ENCODE peak calls at places on chromosomes 2 and 18, in six cellular contexts. U, M, O, Z, Q and E are unnamed samples.

GRCh38 chr2:240440704-240441320 is 5.3 kb downstream of the GPC1 start:
- DNase-seq in M (no peak), O (no peak), Z (no peak), U (no peak), Q (no peak), E (no peak)

GRCh38 chr2:123597995-123598394 is 427.1 kb upstream of the CNTNAP5 start:
- DNase-seq in U (no peak), M (no peak), Q (no peak), O (no peak), Z (no peak), E (no peak)

GRCh38 chr2:1625281-1626001 is 118.9 kb downstream of the PXDN start:
- DNase-seq in Q (peak; percentile 60), O (peak; percentile 91), M (peak; percentile 90), Z (no peak), U (peak; percentile 61), E (no peak)

GRCh38 chr2:177474904-177475474 is 82.4 kb downstream of the AGPS start:
- DNase-seq in O (peak; percentile 84), Z (no peak), M (peak; percentile 82), U (no peak), Q (no peak), E (peak; percentile 65)

GRCh38 chr18:10771053-10771709 is 245.4 kb downstream of the NAPG start:
- DNase-seq in Z (no peak), U (peak; percentile 67), Q (no peak), M (no peak), O (peak; percentile 7), E (peak; percentile 22)

GRCh38 chr2:53373126-53373525 is 394.5 kb upstream of the CHAC2 start:
- DNase-seq in M (no peak), Q (no peak), U (no peak), Z (no peak), O (no peak), E (no peak)

GRCh38 chr2:240510513-240511210 is 47.1 kb downstream of the ANKMY1 start:
- DNase-seq in Z (no peak), M (no peak), U (no peak), O (no peak), Q (no peak), E (no peak)

GRCh38 chr18:63058521-63058920 is 261.0 kb downstream of the BCL2 start:
- DNase-seq in U (no peak), Q (no peak), Z (no peak), M (no peak), O (no peak), E (no peak)

GRCh38 chr2:200735061-200735460 is 76.6 kb upstream of the BZW1 start:
- DNase-seq in O (no peak), M (no peak), U (no peak), Q (no peak), Z (no peak), E (no peak)

GRCh38 chr2:55311444-55311870 is 42.4 kb upstream of the MTIF2 start:
- DNase-seq in Q (no peak), U (peak; percentile 23), M (no peak), O (peak; percentile 22), Z (no peak), E (no peak)

GRCh38 chr18:3397031-3397750 is 52.8 kb upstream of the TGIF1 start:
- DNase-seq in M (no peak), Q (no peak), U (no peak), O (no peak), Z (no peak), E (no peak)

GRCh38 chr2:106147159-106147558 is 46.9 kb downstream of the UXS1 start:
- DNase-seq in U (no peak), M (peak; percentile 64), O (peak; percentile 75), Q (no peak), Z (no peak), E (peak; percentile 51)

GRCh38 chr2:210421916-210422315 is 54.6 kb downstream of the LANCL1 start:
- DNase-seq in Z (no peak), O (peak; percentile 89), Q (no peak), M (peak; percentile 85), U (peak; percentile 93), E (peak; percentile 41)

GRCh38 chr18:58541789-58542425 is 87.0 kb downstream of the ALPK2 start:
- DNase-seq in M (peak; percentile 100), U (peak; percentile 94), Q (no peak), Z (no peak), O (peak; percentile 100), E (peak; percentile 96)

GRCh38 chr2:164103271-164103670 is 367.5 kb upstream of the FIGN start:
- DNase-seq in U (no peak), M (no peak), O (no peak), Z (no peak), Q (no peak), E (no peak)

GRCh38 chr18:34677056-34677574 is 33.0 kb upstream of the DTNA start:
- DNase-seq in U (no peak), Z (no peak), M (no peak), O (no peak), Q (no peak), E (no peak)

GRCh38 chr2:49788300-49788699 is 634.0 kb upstream of the FSHR start:
- DNase-seq in Q (no peak), O (no peak), U (no peak), Z (no peak), M (no peak), E (no peak)

GRCh38 chr2:74741076-74741460 is 87.0 kb downstream of the SEMA4F start:
- DNase-seq in Q (no peak), M (no peak), U (no peak), O (no peak), Z (no peak), E (no peak)

GRCh38 chr18:69686861-69687260 is 260.8 kb downstream of the CD226 start:
- DNase-seq in U (no peak), Q (no peak), M (no peak), Z (no peak), O (no peak), E (no peak)

GRCh38 chr18:59959079-59959478 is 59.3 kb downstream of the PMAIP1 start:
- DNase-seq in M (no peak), O (peak; percentile 8), Q (no peak), Z (no peak), U (no peak), E (no peak)
- TF ChIP-seq CTCF in M (no peak), O (no peak), Q (no peak), Z (no peak), U (no peak), E (no peak)

GRCh38 chr18:27415495-27415894 is 230.4 kb upstream of the CHST9 start:
- DNase-seq in Z (no peak), U (no peak), Q (no peak), M (no peak), O (no peak), E (no peak)

GRCh38 chr18:27411911-27412310 is 226.8 kb upstream of the CHST9 start:
- DNase-seq in Q (no peak), Z (no peak), M (peak; percentile 72), U (no peak), O (peak; percentile 79), E (no peak)

GRCh38 chr18:27412551-27412950 is 227.4 kb upstream of the CHST9 start:
- DNase-seq in M (no peak), Q (no peak), U (no peak), O (peak; percentile 9), Z (no peak), E (no peak)

GRCh38 chr18:27414691-27415090 is 229.6 kb upstream of the CHST9 start:
- DNase-seq in U (no peak), M (no peak), Q (no peak), O (no peak), Z (no peak), E (no peak)

DNA sequence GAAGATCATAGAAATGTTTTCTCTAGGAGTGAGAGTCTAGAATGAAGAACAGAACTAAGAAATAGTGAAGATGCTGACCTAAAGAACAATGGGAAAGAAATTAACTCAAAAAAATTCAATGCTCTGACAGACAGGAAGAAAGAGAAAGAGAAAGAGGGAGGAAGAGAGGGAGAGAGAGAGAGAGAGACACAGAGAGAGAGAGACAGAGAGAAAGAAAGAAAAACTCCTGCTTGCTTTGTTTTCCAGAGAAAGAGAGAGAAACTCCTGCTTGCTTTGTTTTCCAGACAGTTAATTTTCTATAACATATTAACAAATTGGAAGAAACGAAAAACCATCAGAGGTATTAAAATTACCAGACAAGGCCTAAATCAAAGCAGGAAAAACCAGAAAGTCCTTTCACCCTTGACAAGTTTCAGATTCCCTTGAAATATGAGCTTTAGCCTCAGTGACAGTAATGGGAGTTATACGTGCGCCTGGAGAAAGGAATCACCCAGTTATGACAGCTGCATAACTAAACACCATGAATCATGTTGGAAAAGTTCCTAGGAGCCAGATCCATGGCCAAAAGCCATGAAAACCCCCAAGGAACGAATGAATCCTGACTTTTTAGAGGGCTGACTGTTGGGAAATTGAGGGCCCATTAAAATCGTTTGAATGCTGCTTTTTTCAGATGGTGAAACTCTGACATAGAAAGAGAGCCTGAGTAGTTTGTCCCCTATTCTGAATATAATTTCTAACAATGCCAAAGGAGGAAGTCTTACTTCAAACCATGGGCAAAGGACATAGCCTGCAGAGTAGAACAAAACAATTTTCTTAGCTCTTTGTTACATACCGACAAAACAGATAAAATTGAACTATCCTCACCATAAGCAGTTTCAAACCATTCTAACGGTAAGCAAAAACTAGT is 228.6 kb upstream of the CHST9 start:
- DNase-seq in Z (peak; percentile 6), U (peak; percentile 5), M (peak; percentile 87), O (peak; percentile 89), Q (peak; percentile 35), E (peak; percentile 27)
- H3K4me3 ChIP-seq in Z (no peak overlapping the region), U (no peak overlapping the region), M (no peak overlapping the region), O (no peak overlapping the region), Q (no peak overlapping the region), E (no peak overlapping the region)

DNA sequence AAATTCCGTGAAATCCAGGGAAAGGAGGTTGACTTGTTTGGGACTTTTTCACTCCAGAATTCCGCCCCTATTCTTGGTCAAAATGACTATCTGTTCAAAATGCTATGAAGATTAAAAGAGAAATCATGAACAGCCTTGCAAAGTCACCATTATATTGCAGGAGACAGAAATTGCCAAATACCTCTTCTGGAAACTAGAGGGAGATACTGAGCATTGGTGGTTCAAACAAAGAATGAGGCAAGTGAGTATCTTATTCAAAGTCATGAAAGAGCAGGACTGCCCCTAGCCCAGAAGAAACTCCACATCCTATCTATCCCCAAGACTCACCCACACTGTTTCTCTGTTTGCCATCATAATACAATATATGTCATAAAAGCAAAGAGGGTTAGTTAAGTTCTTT is 862.3 kb upstream of the POU3F3 start:
- DNase-seq in Z (no peak), M (no peak), Q (no peak), U (no peak), O (no peak), E (no peak)
- TF ChIP-seq CTCF in Z (no peak), M (no peak), Q (no peak), U (no peak), O (no peak), E (peak; percentile 42)

DNA sequence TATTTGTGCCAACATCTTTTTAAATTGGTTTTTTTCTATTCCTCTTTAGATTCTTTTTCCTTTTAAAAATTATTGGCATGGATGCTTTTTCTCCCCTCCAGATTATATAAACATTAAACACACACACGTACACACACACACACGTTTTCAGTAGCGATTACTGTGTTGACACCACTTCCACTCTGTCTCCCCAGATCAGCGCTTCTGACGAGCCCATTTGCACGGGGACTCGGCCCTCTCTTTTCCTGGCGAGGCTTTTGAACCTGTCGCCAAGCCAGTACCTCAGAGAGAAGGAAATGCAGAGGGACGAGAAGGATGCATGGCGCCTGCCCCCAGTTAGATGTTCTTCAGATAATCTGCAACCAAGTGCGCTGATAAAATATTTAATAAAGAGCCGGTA is 1.1 kb upstream of the TBR1 start:
- DNase-seq in U (no peak), Z (no peak), Q (no peak), M (no peak), O (no peak), E (no peak)
- H3K4me3 ChIP-seq in U (peak overlapping the region; percentile 54), Z (no peak overlapping the region), Q (peak overlapping the region; percentile 54), M (peak overlapping the region; percentile 51), O (peak overlapping the region; percentile 40), E (peak overlapping the region; percentile 38)

GRCh38 chr18:65093341-65093740 is 657.5 kb upstream of the CDH7 start:
- DNase-seq in Z (no peak), Q (no peak), U (no peak), O (no peak), M (no peak), E (no peak)

GRCh38 chr18:65091737-65092329 is 659.0 kb upstream of the CDH7 start:
- DNase-seq in Q (no peak), O (peak; percentile 2), M (no peak), U (peak; percentile 10), Z (peak; percentile 30), E (no peak)
- TF ChIP-seq CTCF in Q (peak; percentile 60), O (no peak), M (peak; percentile 40), U (peak; percentile 44), Z (no peak), E (peak; percentile 71)